ENCODE peak calls at places on chromosomes 12 and 14, in nine cellular contexts. P is MCF 10A, S is RWPE1, G is A549, Y is B cell, D is astrocyte of the cerebellum, B is tibial nerve, T is AG10803, E is vagina. A is an unnamed sample.

GRCh38 chr12:92696240-92696639 is 6.5 kb upstream of the PLEKHG7 start:
- DNase-seq in P (peak), S (no peak), G (no peak), Y (no peak), D (peak), B (no peak), T (peak), E (no peak), A (no peak)

GRCh38 chr12:95358111-95359083 is 115.6 kb upstream of the METAP2 start:
- DNase-seq in P (no peak), S (no peak), G (no peak), Y (no peak), D (no peak), B (no peak), T (no peak), E (no peak), A (no peak)

GRCh38 chr12:124833693-124834122 is 30.0 kb downstream of the SCARB1 start:
- DNase-seq in P (peak), S (no peak), G (no peak), Y (no peak), D (peak), B (no peak), T (no peak), E (no peak), A (peak)

GRCh38 chr14:68960123-68960522 is 19.0 kb downstream of the ACTN1 start:
- DNase-seq in P (no peak), S (no peak), G (no peak), Y (no peak), D (no peak), B (no peak), T (no peak), E (no peak), A (no peak)

GRCh38 chr12:92226036-92226661 is 80.5 kb upstream of the BTG1 start:
- DNase-seq in P (no peak), S (no peak), G (no peak), Y (no peak), D (no peak), B (no peak), T (peak), E (no peak), A (no peak)

GRCh38 chr14:91835197-91835919 is 32.0 kb downstream of the TC2N start:
- DNase-seq in P (peak), S (no peak), G (no peak), Y (no peak), D (no peak), B (no peak), T (no peak), E (no peak), A (no peak)

GRCh38 chr14:93150227-93151206 is 34.2 kb downstream of the MOAP1 start:
- DNase-seq in P (peak), S (peak), G (no peak), Y (no peak), D (no peak), B (no peak), T (no peak), E (no peak), A (no peak)

GRCh38 chr12:98575013-98575412 is 18.5 kb upstream of the SLC25A3 start:
- DNase-seq in P (no peak), S (no peak), G (no peak), Y (no peak), D (no peak), B (no peak), T (no peak), E (no peak), A (no peak)

GRCh38 chr12:32039917-32040575 is 66.6 kb upstream of the BICD1 start:
- DNase-seq in P (no peak), S (no peak), G (no peak), Y (no peak), D (no peak), B (no peak), T (no peak), E (no peak), A (no peak)

GRCh38 chr14:91063119-91063518 is 2.7 kb upstream of the RPS6KA5 start:
- DNase-seq in P (no peak), S (no peak), G (peak), Y (peak), D (no peak), B (no peak), T (no peak), E (no peak), A (no peak)

GRCh38 chr14:45679852-45680251 is 426.9 kb upstream of the MIS18BP1 start:
- DNase-seq in P (peak), S (peak), G (peak), Y (no peak), D (peak), B (no peak), T (peak), E (no peak), A (no peak)

GRCh38 chr14:31787377-31787776 is 226.2 kb downstream of the NUBPL start:
- DNase-seq in P (peak), S (peak), G (peak), Y (no peak), D (no peak), B (no peak), T (no peak), E (no peak), A (no peak)

GRCh38 chr14:52835122-52835903 is 43.9 kb upstream of the GNPNAT1 start:
- DNase-seq in P (peak), S (peak), G (peak), Y (no peak), D (no peak), B (no peak), T (peak), E (no peak), A (no peak)

GRCh38 chr14:94805726-94806288 is 35.9 kb upstream of the GSC start:
- DNase-seq in P (no peak), S (no peak), G (no peak), Y (no peak), D (peak), B (no peak), T (peak), E (no peak), A (no peak)

GRCh38 chr12:9349888-9350885 is 142.0 kb upstream of the PZP start:
- DNase-seq in P (peak), S (no peak), G (no peak), Y (no peak), D (no peak), B (no peak), T (no peak), E (no peak), A (no peak)

GRCh38 chr12:26338574-26339572 is 143.5 kb downstream of the SSPN start:
- DNase-seq in P (no peak), S (peak), G (no peak), Y (no peak), D (no peak), B (no peak), T (peak), E (no peak), A (no peak)

GRCh38 chr12:132608231-132609171 is 1.9 kb downstream of the LRCOL1 start:
- DNase-seq in P (no peak), S (no peak), G (no peak), Y (no peak), D (no peak), B (no peak), T (no peak), E (no peak), A (no peak)

GRCh38 chr12:106918746-106919145 is 37.0 kb upstream of the TMEM263 start:
- DNase-seq in P (peak), S (peak), G (peak), Y (peak), D (peak), B (no peak), T (no peak), E (no peak), A (no peak)
- TF ChIP-seq CTCF in P (peak), S (peak), G (peak), Y (no peak), D (peak), B (peak), T (peak), E (no peak), A (peak)

GRCh38 chr12:80632835-80633234 is 74.6 kb upstream of the MYF6 start:
- DNase-seq in P (peak), S (no peak), G (peak), Y (no peak), D (no peak), B (no peak), T (peak), E (no peak), A (no peak)
- TF ChIP-seq CTCF in P (no peak), S (no peak), G (peak), Y (no peak), D (peak), B (no peak), T (peak), E (no peak), A (peak)

DNA sequence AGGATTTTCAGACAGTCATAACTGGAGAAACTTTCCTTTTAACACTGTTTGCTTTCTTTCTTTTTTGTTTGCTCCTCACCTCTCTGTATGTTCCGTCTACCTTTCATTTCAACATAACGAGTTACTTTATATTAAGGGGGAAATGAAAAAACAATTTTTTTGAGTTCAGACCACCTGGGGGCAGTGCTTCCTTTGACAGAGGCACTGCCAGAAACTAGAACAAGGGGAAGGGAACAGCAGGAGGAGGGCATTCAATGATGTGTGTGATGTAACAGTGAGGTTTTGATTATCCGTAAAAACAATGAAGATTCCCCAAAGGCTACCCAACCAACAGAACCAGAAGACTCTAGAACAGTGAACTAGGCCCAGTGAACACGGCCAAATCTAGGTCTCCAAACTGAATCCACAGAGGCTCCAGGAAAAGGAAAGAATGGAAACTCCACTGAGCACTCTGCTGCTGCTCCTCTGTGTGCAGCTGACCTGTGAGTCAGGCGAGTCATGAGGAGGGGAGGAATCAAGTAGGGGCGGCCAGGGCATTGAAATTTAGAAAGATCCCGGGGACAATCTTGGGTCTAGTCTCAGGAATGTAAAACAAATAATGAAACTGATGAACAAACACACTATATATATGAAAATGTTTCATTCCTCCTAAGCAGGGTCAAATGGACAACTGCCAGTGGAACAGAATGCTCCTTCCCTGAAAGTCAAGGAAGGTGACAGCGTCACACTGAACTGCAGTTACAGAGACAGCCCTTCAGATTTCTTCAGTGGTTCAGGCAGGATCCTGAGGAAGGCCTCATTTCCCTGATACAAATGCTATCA is 323.5 kb downstream of the DAD1 start:
- DNase-seq in P (no peak), S (peak), G (no peak), Y (peak), D (no peak), B (no peak), T (no peak), E (no peak), A (no peak)
- TF ChIP-seq CTCF in P (no peak), S (no peak), G (no peak), Y (peak), D (peak), B (no peak), T (no peak), E (no peak), A (peak)

GRCh38 chr12:108235231-108235959 is 103.7 kb downstream of the CMKLR1 start:
- DNase-seq in P (no peak), S (no peak), G (no peak), Y (no peak), D (no peak), B (no peak), T (no peak), E (no peak), A (no peak)

GRCh38 chr12:108232565-108232964 is 103.5 kb downstream of the WSCD2 start:
- DNase-seq in P (peak), S (peak), G (peak), Y (no peak), D (no peak), B (no peak), T (no peak), E (no peak), A (no peak)

GRCh38 chr12:108236366-108236765 is 102.7 kb downstream of the CMKLR1 start:
- DNase-seq in P (no peak), S (no peak), G (no peak), Y (no peak), D (no peak), B (no peak), T (no peak), E (no peak), A (no peak)

GRCh38 chr12:108231909-108232434 is 102.9 kb downstream of the WSCD2 start:
- DNase-seq in P (no peak), S (no peak), G (no peak), Y (no peak), D (no peak), B (no peak), T (no peak), E (no peak), A (no peak)

DNA sequence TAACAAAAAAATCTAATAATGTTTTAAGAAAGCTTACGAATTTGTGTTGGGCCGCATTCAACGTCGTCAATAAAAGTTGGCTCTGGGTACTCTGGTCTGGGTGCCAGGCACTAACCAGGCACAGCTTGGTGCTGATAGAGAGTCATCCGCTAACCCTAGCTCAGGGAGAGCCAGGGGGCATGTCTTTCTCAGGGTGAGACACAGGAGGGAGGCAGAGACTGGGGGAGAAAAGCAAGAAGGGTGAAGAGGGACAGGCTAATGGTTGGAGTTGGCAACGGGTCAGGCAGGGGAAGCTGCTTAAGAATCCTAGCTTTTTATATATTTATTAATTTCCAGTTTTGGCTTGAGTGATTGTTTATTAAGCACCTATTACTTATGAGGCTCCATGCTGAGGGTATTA is 105.0 kb downstream of the CMKLR1 start:
- DNase-seq in P (peak), S (no peak), G (no peak), Y (no peak), D (no peak), B (no peak), T (peak), E (no peak), A (no peak)
- TF ChIP-seq CTCF in P (no peak), S (no peak), G (no peak), Y (no peak), D (no peak), B (no peak), T (peak), E (no peak), A (no peak)

DNA sequence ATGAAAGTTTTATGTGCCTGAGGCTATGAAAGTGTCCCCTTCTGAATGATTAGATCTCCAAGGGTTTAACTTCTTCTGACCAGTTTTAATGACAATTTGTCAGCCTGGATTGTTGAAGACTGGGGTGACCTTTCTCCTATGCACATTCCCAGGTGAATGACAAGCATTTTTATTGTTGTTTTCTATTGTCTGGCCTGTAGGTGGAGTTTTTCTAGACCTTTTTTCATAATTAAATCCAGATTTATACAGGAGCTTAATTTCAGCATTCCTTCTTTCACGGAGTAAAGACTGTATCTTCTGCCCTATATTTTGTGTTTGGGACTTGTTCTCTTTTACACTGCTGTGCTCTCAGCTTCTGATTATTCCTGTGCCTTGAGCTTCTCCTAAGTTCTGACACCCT is 125.0 kb upstream of the FAR2 start:
- DNase-seq in P (no peak), S (peak), G (no peak), Y (no peak), D (no peak), B (no peak), T (no peak), E (no peak), A (no peak)
- TF ChIP-seq CTCF in P (peak), S (no peak), G (no peak), Y (no peak), D (peak), B (no peak), T (peak), E (no peak), A (no peak)

A was measured in osteocyte.